ENCODE peak calls at places on chromosome 3, in seven cellular contexts. One of them, this sample, is unnamed.

GRCh38 chr3:4976109-4976508 is 3.1 kb upstream of the BHLHE40 start:
- DNase-seq in T47D: peak; percentile 94
- DNase-seq in mucosa of gallbladder: peak; percentile 54
- DNase-seq in stimulated activated CD8-positive, alpha-beta memory T cell treated with anti-CD3 and anti-CD28 coated beads, Interleukin-7, amount 100 ng/mL, for 4 hours: peak; percentile 23
- DNase-seq in hepatocyte: peak; percentile 72
- DNase-seq in KG1: no peak
- DNase-seq in hypothalamus: no peak
- DNase-seq in this sample: peak; percentile 70

GRCh38 chr3:134815519-134815918 is 20.5 kb downstream of the EPHB1 start:
- DNase-seq in T47D: no peak
- DNase-seq in mucosa of gallbladder: no peak
- DNase-seq in stimulated activated CD8-positive, alpha-beta memory T cell treated with anti-CD3 and anti-CD28 coated beads, Interleukin-7, amount 100 ng/mL, for 4 hours: no peak
- DNase-seq in hepatocyte: no peak
- DNase-seq in KG1: no peak
- DNase-seq in hypothalamus: no peak
- DNase-seq in this sample: no peak

GRCh38 chr3:52339612-52340011 is 23.5 kb downstream of the DNAH1 start:
- DNase-seq in T47D: peak; percentile 86
- DNase-seq in mucosa of gallbladder: peak; percentile 60
- DNase-seq in stimulated activated CD8-positive, alpha-beta memory T cell treated with anti-CD3 and anti-CD28 coated beads, Interleukin-7, amount 100 ng/mL, for 4 hours: no peak
- DNase-seq in hepatocyte: peak; percentile 78
- DNase-seq in KG1: peak; percentile 32
- DNase-seq in hypothalamus: no peak
- DNase-seq in this sample: no peak

GRCh38 chr3:132421832-132422231 is 4.5 kb downstream of the DNAJC13 start:
- DNase-seq in T47D: no peak
- DNase-seq in mucosa of gallbladder: no peak
- DNase-seq in stimulated activated CD8-positive, alpha-beta memory T cell treated with anti-CD3 and anti-CD28 coated beads, Interleukin-7, amount 100 ng/mL, for 4 hours: no peak
- DNase-seq in hepatocyte: no peak
- DNase-seq in KG1: no peak
- DNase-seq in hypothalamus: no peak
- DNase-seq in this sample: no peak

GRCh38 chr3:12350151-12350813 is 61.4 kb downstream of the PPARG start:
- DNase-seq in T47D: no peak
- DNase-seq in mucosa of gallbladder: peak; percentile 68
- DNase-seq in stimulated activated CD8-positive, alpha-beta memory T cell treated with anti-CD3 and anti-CD28 coated beads, Interleukin-7, amount 100 ng/mL, for 4 hours: no peak
- DNase-seq in hepatocyte: no peak
- DNase-seq in KG1: no peak
- DNase-seq in hypothalamus: no peak
- DNase-seq in this sample: peak; percentile 79

GRCh38 chr3:152281032-152281713 is 12.4 kb downstream of the MBNL1 start:
- DNase-seq in T47D: no peak
- DNase-seq in mucosa of gallbladder: no peak
- DNase-seq in stimulated activated CD8-positive, alpha-beta memory T cell treated with anti-CD3 and anti-CD28 coated beads, Interleukin-7, amount 100 ng/mL, for 4 hours: no peak
- DNase-seq in hepatocyte: no peak
- DNase-seq in KG1: no peak
- DNase-seq in hypothalamus: no peak
- DNase-seq in this sample: no peak

GRCh38 chr3:44478055-44478468 is 592 bp upstream of the ZNF445 start:
- DNase-seq in T47D: no peak
- DNase-seq in mucosa of gallbladder: no peak
- DNase-seq in stimulated activated CD8-positive, alpha-beta memory T cell treated with anti-CD3 and anti-CD28 coated beads, Interleukin-7, amount 100 ng/mL, for 4 hours: no peak
- DNase-seq in hepatocyte: no peak
- DNase-seq in KG1: no peak
- DNase-seq in hypothalamus: no peak
- DNase-seq in this sample: no peak

GRCh38 chr3:159948423-159949140 is 40.1 kb upstream of the IL12A start:
- DNase-seq in T47D: no peak
- DNase-seq in mucosa of gallbladder: no peak
- DNase-seq in stimulated activated CD8-positive, alpha-beta memory T cell treated with anti-CD3 and anti-CD28 coated beads, Interleukin-7, amount 100 ng/mL, for 4 hours: no peak
- DNase-seq in hepatocyte: no peak
- DNase-seq in KG1: no peak
- DNase-seq in hypothalamus: no peak
- DNase-seq in this sample: no peak

GRCh38 chr3:16507540-16508241 is 5.8 kb downstream of the RFTN1 start:
- DNase-seq in T47D: no peak
- DNase-seq in mucosa of gallbladder: no peak
- DNase-seq in stimulated activated CD8-positive, alpha-beta memory T cell treated with anti-CD3 and anti-CD28 coated beads, Interleukin-7, amount 100 ng/mL, for 4 hours: no peak
- DNase-seq in hepatocyte: no peak
- DNase-seq in KG1: no peak
- DNase-seq in hypothalamus: no peak
- DNase-seq in this sample: no peak

GRCh38 chr3:73188707-73189106 is 127.2 kb downstream of the EBLN2 start:
- DNase-seq in T47D: no peak
- DNase-seq in mucosa of gallbladder: no peak
- DNase-seq in stimulated activated CD8-positive, alpha-beta memory T cell treated with anti-CD3 and anti-CD28 coated beads, Interleukin-7, amount 100 ng/mL, for 4 hours: no peak
- DNase-seq in hepatocyte: no peak
- DNase-seq in KG1: no peak
- DNase-seq in hypothalamus: no peak
- DNase-seq in this sample: no peak

GRCh38 chr3:151135548-151136337 is 50.3 kb downstream of the MED12L start:
- DNase-seq in T47D: peak; percentile 13
- DNase-seq in mucosa of gallbladder: peak; percentile 15
- DNase-seq in stimulated activated CD8-positive, alpha-beta memory T cell treated with anti-CD3 and anti-CD28 coated beads, Interleukin-7, amount 100 ng/mL, for 4 hours: no peak
- DNase-seq in hepatocyte: no peak
- DNase-seq in KG1: no peak
- DNase-seq in hypothalamus: no peak
- DNase-seq in this sample: peak; percentile 51

GRCh38 chr3:44981751-44982150 is 5.7 kb downstream of the EXOSC7 start:
- DNase-seq in T47D: no peak
- DNase-seq in mucosa of gallbladder: no peak
- DNase-seq in stimulated activated CD8-positive, alpha-beta memory T cell treated with anti-CD3 and anti-CD28 coated beads, Interleukin-7, amount 100 ng/mL, for 4 hours: no peak
- DNase-seq in hepatocyte: no peak
- DNase-seq in KG1: no peak
- DNase-seq in hypothalamus: no peak
- DNase-seq in this sample: no peak

GRCh38 chr3:51353131-51353530 is 32.0 kb upstream of the MANF start:
- DNase-seq in T47D: no peak
- DNase-seq in mucosa of gallbladder: no peak
- DNase-seq in stimulated activated CD8-positive, alpha-beta memory T cell treated with anti-CD3 and anti-CD28 coated beads, Interleukin-7, amount 100 ng/mL, for 4 hours: no peak
- DNase-seq in hepatocyte: no peak
- DNase-seq in KG1: no peak
- DNase-seq in hypothalamus: no peak
- DNase-seq in this sample: no peak

GRCh38 chr3:69364354-69364753 is 21.5 kb downstream of the FRMD4B start:
- DNase-seq in T47D: no peak
- DNase-seq in mucosa of gallbladder: no peak
- DNase-seq in stimulated activated CD8-positive, alpha-beta memory T cell treated with anti-CD3 and anti-CD28 coated beads, Interleukin-7, amount 100 ng/mL, for 4 hours: no peak
- DNase-seq in hepatocyte: no peak
- DNase-seq in KG1: no peak
- DNase-seq in hypothalamus: no peak
- DNase-seq in this sample: no peak

GRCh38 chr3:106399773-106400172 is 531.0 kb upstream of the CBLB start:
- DNase-seq in T47D: no peak
- DNase-seq in mucosa of gallbladder: no peak
- DNase-seq in stimulated activated CD8-positive, alpha-beta memory T cell treated with anti-CD3 and anti-CD28 coated beads, Interleukin-7, amount 100 ng/mL, for 4 hours: no peak
- DNase-seq in hepatocyte: no peak
- DNase-seq in KG1: no peak
- DNase-seq in hypothalamus: no peak
- DNase-seq in this sample: no peak

GRCh38 chr3:169992781-169993180 is 26.2 kb downstream of the SEC62 start:
- DNase-seq in T47D: no peak
- DNase-seq in mucosa of gallbladder: no peak
- DNase-seq in stimulated activated CD8-positive, alpha-beta memory T cell treated with anti-CD3 and anti-CD28 coated beads, Interleukin-7, amount 100 ng/mL, for 4 hours: no peak
- DNase-seq in hepatocyte: no peak
- DNase-seq in KG1: no peak
- DNase-seq in hypothalamus: no peak
- DNase-seq in this sample: no peak

GRCh38 chr3:36911990-36912804 is 32.7 kb downstream of the TRANK1 start:
- DNase-seq in T47D: peak; percentile 63
- DNase-seq in mucosa of gallbladder: no peak
- DNase-seq in stimulated activated CD8-positive, alpha-beta memory T cell treated with anti-CD3 and anti-CD28 coated beads, Interleukin-7, amount 100 ng/mL, for 4 hours: no peak
- DNase-seq in hepatocyte: peak; percentile 69
- DNase-seq in KG1: peak; percentile 48
- DNase-seq in hypothalamus: no peak
- DNase-seq in this sample: peak; percentile 37

GRCh38 chr3:121855555-121855954 is 20.5 kb downstream of the EAF2 start:
- DNase-seq in T47D: peak; percentile 51
- DNase-seq in mucosa of gallbladder: no peak
- DNase-seq in stimulated activated CD8-positive, alpha-beta memory T cell treated with anti-CD3 and anti-CD28 coated beads, Interleukin-7, amount 100 ng/mL, for 4 hours: no peak
- DNase-seq in hepatocyte: peak; percentile 7
- DNase-seq in KG1: no peak
- DNase-seq in hypothalamus: no peak
- DNase-seq in this sample: no peak

GRCh38 chr3:141876891-141877561 is 583 bp downstream of the ATP1B3 start:
- DNase-seq in T47D: peak; percentile 67
- DNase-seq in mucosa of gallbladder: peak; percentile 29
- DNase-seq in stimulated activated CD8-positive, alpha-beta memory T cell treated with anti-CD3 and anti-CD28 coated beads, Interleukin-7, amount 100 ng/mL, for 4 hours: peak; percentile 71
- DNase-seq in hepatocyte: peak; percentile 64
- DNase-seq in KG1: peak; percentile 41
- DNase-seq in hypothalamus: peak; percentile 44
- DNase-seq in this sample: peak; percentile 51

GRCh38 chr3:103085465-103085864 is 650.6 kb downstream of the ZPLD1 start:
- DNase-seq in T47D: no peak
- DNase-seq in mucosa of gallbladder: peak; percentile 39
- DNase-seq in stimulated activated CD8-positive, alpha-beta memory T cell treated with anti-CD3 and anti-CD28 coated beads, Interleukin-7, amount 100 ng/mL, for 4 hours: no peak
- DNase-seq in hepatocyte: peak; percentile 43
- DNase-seq in KG1: no peak
- DNase-seq in hypothalamus: no peak
- DNase-seq in this sample: no peak

GRCh38 chr3:100149130-100149529 is 34.8 kb upstream of the FILIP1L start:
- DNase-seq in T47D: no peak
- DNase-seq in mucosa of gallbladder: no peak
- DNase-seq in stimulated activated CD8-positive, alpha-beta memory T cell treated with anti-CD3 and anti-CD28 coated beads, Interleukin-7, amount 100 ng/mL, for 4 hours: no peak
- DNase-seq in hepatocyte: no peak
- DNase-seq in KG1: no peak
- DNase-seq in hypothalamus: no peak
- DNase-seq in this sample: no peak

GRCh38 chr3:23601020-23601822 is 204.5 kb upstream of the UBE2E1 start:
- DNase-seq in T47D: no peak
- DNase-seq in mucosa of gallbladder: no peak
- DNase-seq in stimulated activated CD8-positive, alpha-beta memory T cell treated with anti-CD3 and anti-CD28 coated beads, Interleukin-7, amount 100 ng/mL, for 4 hours: no peak
- DNase-seq in hepatocyte: no peak
- DNase-seq in KG1: no peak
- DNase-seq in hypothalamus: no peak
- DNase-seq in this sample: no peak

GRCh38 chr3:196268270-196269163 is 19.0 kb downstream of the PCYT1A start:
- DNase-seq in T47D: no peak
- DNase-seq in mucosa of gallbladder: no peak
- DNase-seq in stimulated activated CD8-positive, alpha-beta memory T cell treated with anti-CD3 and anti-CD28 coated beads, Interleukin-7, amount 100 ng/mL, for 4 hours: no peak
- DNase-seq in hepatocyte: no peak
- DNase-seq in KG1: no peak
- DNase-seq in hypothalamus: no peak
- DNase-seq in this sample: peak; percentile 41

GRCh38 chr3:40173291-40173710 is 136.2 kb upstream of the EIF1B start:
- DNase-seq in T47D: no peak
- DNase-seq in mucosa of gallbladder: no peak
- DNase-seq in stimulated activated CD8-positive, alpha-beta memory T cell treated with anti-CD3 and anti-CD28 coated beads, Interleukin-7, amount 100 ng/mL, for 4 hours: no peak
- DNase-seq in hepatocyte: no peak
- DNase-seq in KG1: no peak
- DNase-seq in hypothalamus: peak; percentile 39
- DNase-seq in this sample: peak; percentile 37

GRCh38 chr3:31996195-31996594 is 14.6 kb downstream of the ZNF860 start:
- DNase-seq in T47D: no peak
- DNase-seq in mucosa of gallbladder: no peak
- DNase-seq in stimulated activated CD8-positive, alpha-beta memory T cell treated with anti-CD3 and anti-CD28 coated beads, Interleukin-7, amount 100 ng/mL, for 4 hours: no peak
- DNase-seq in hepatocyte: no peak
- DNase-seq in KG1: no peak
- DNase-seq in hypothalamus: no peak
- DNase-seq in this sample: no peak

GRCh38 chr3:22129101-22129500 is 378.1 kb upstream of the ZNF385D start:
- DNase-seq in T47D: no peak
- DNase-seq in mucosa of gallbladder: no peak
- DNase-seq in stimulated activated CD8-positive, alpha-beta memory T cell treated with anti-CD3 and anti-CD28 coated beads, Interleukin-7, amount 100 ng/mL, for 4 hours: no peak
- DNase-seq in hepatocyte: no peak
- DNase-seq in KG1: no peak
- DNase-seq in hypothalamus: no peak
- DNase-seq in this sample: no peak

GRCh38 chr3:58608648-58609047 is 31.5 kb upstream of the FAM107A start:
- DNase-seq in T47D: no peak
- DNase-seq in mucosa of gallbladder: no peak
- DNase-seq in stimulated activated CD8-positive, alpha-beta memory T cell treated with anti-CD3 and anti-CD28 coated beads, Interleukin-7, amount 100 ng/mL, for 4 hours: no peak
- DNase-seq in hepatocyte: no peak
- DNase-seq in KG1: no peak
- DNase-seq in hypothalamus: peak; percentile 28
- DNase-seq in this sample: no peak

This sample was measured in left lobe of liver.